ENCODE peak calls at places on chromosome 3, in seven cellular contexts. One of them, this sample, is unnamed.

GRCh38 chr3:25259871-25260270 is 168.2 kb upstream of the RARB start:
- DNase-seq in foreskin fibroblast: no peak
- DNase-seq in cardiac muscle cell: no peak
- DNase-seq in lower leg skin: no peak
- DNase-seq in left ventricle myocardium inferior: no peak
- DNase-seq in choroid plexus epithelial cell: peak; percentile 60
- DNase-seq in astrocyte of the spinal cord: peak; percentile 88
- DNase-seq in this sample: peak; percentile 2

GRCh38 chr3:71022552-71023335 is 560.8 kb downstream of the FOXP1 start:
- DNase-seq in astrocyte of the spinal cord: peak; percentile 19
- DNase-seq in left ventricle myocardium inferior: no peak
- DNase-seq in choroid plexus epithelial cell: peak; percentile 52
- DNase-seq in lower leg skin: no peak
- DNase-seq in cardiac muscle cell: peak; percentile 37
- DNase-seq in foreskin fibroblast: no peak
- DNase-seq in this sample: peak; percentile 53

GRCh38 chr3:2097641-2098191 is 950 bp upstream of the CNTN4 start:
- DNase-seq in foreskin fibroblast: no peak
- DNase-seq in left ventricle myocardium inferior: no peak
- DNase-seq in cardiac muscle cell: peak; percentile 9
- DNase-seq in choroid plexus epithelial cell: peak; percentile 10
- DNase-seq in astrocyte of the spinal cord: no peak
- DNase-seq in lower leg skin: no peak
- DNase-seq in this sample: no peak

GRCh38 chr3:32412887-32413286 is 21.2 kb downstream of the CMTM7 start:
- DNase-seq in astrocyte of the spinal cord: no peak
- DNase-seq in cardiac muscle cell: no peak
- DNase-seq in foreskin fibroblast: no peak
- DNase-seq in lower leg skin: no peak
- DNase-seq in choroid plexus epithelial cell: no peak
- DNase-seq in left ventricle myocardium inferior: no peak
- DNase-seq in this sample: no peak

GRCh38 chr3:17133637-17134545 is 249.1 kb downstream of the PLCL2 start:
- DNase-seq in astrocyte of the spinal cord: no peak
- DNase-seq in choroid plexus epithelial cell: no peak
- DNase-seq in left ventricle myocardium inferior: no peak
- DNase-seq in foreskin fibroblast: no peak
- DNase-seq in cardiac muscle cell: no peak
- DNase-seq in lower leg skin: no peak
- DNase-seq in this sample: no peak

GRCh38 chr3:72738752-72739520 is 109.3 kb downstream of the SHQ1 start:
- DNase-seq in cardiac muscle cell: peak; percentile 70
- DNase-seq in lower leg skin: no peak
- DNase-seq in left ventricle myocardium inferior: peak; percentile 26
- DNase-seq in foreskin fibroblast: peak; percentile 6
- DNase-seq in astrocyte of the spinal cord: no peak
- DNase-seq in choroid plexus epithelial cell: peak; percentile 11
- DNase-seq in this sample: peak; percentile 18

GRCh38 chr3:194404365-194405140 is 5.5 kb upstream of the GP5 start:
- DNase-seq in lower leg skin: no peak
- DNase-seq in cardiac muscle cell: peak; percentile 63
- DNase-seq in choroid plexus epithelial cell: peak; percentile 81
- DNase-seq in astrocyte of the spinal cord: peak; percentile 54
- DNase-seq in left ventricle myocardium inferior: no peak
- DNase-seq in foreskin fibroblast: peak; percentile 42
- DNase-seq in this sample: peak; percentile 71

GRCh38 chr3:144107923-144108322 is 136.3 kb downstream of the DIPK2A start:
- DNase-seq in lower leg skin: no peak
- DNase-seq in cardiac muscle cell: no peak
- DNase-seq in foreskin fibroblast: no peak
- DNase-seq in astrocyte of the spinal cord: no peak
- DNase-seq in choroid plexus epithelial cell: no peak
- DNase-seq in left ventricle myocardium inferior: no peak
- DNase-seq in this sample: no peak

GRCh38 chr3:65128346-65128745 is 440.5 kb upstream of the ADAMTS9 start:
- DNase-seq in lower leg skin: no peak
- DNase-seq in astrocyte of the spinal cord: no peak
- DNase-seq in foreskin fibroblast: no peak
- DNase-seq in left ventricle myocardium inferior: no peak
- DNase-seq in cardiac muscle cell: no peak
- DNase-seq in choroid plexus epithelial cell: peak; percentile 19
- DNase-seq in this sample: no peak

GRCh38 chr3:112958749-112959560 is 15.9 kb downstream of the CD200R1 start:
- DNase-seq in astrocyte of the spinal cord: no peak
- DNase-seq in cardiac muscle cell: no peak
- DNase-seq in choroid plexus epithelial cell: no peak
- DNase-seq in left ventricle myocardium inferior: no peak
- DNase-seq in lower leg skin: no peak
- DNase-seq in foreskin fibroblast: no peak
- DNase-seq in this sample: no peak

GRCh38 chr3:140292684-140293083 is 357.7 kb downstream of the CLSTN2 start:
- DNase-seq in astrocyte of the spinal cord: peak; percentile 85
- DNase-seq in choroid plexus epithelial cell: peak; percentile 13
- DNase-seq in foreskin fibroblast: peak; percentile 62
- DNase-seq in left ventricle myocardium inferior: peak; percentile 58
- DNase-seq in lower leg skin: no peak
- DNase-seq in cardiac muscle cell: no peak
- DNase-seq in this sample: peak; percentile 83

GRCh38 chr3:12175844-12176453 is 17.2 kb upstream of the TIMP4 start:
- DNase-seq in lower leg skin: peak; percentile 55
- DNase-seq in choroid plexus epithelial cell: peak; percentile 78
- DNase-seq in left ventricle myocardium inferior: peak; percentile 65
- DNase-seq in astrocyte of the spinal cord: peak; percentile 60
- DNase-seq in cardiac muscle cell: peak; percentile 78
- DNase-seq in foreskin fibroblast: no peak
- DNase-seq in this sample: peak; percentile 79

GRCh38 chr3:122563717-122564025 is 429 bp downstream of the PARP9 start:
- DNase-seq in choroid plexus epithelial cell: no peak
- DNase-seq in lower leg skin: no peak
- DNase-seq in foreskin fibroblast: no peak
- DNase-seq in left ventricle myocardium inferior: no peak
- DNase-seq in astrocyte of the spinal cord: no peak
- DNase-seq in cardiac muscle cell: no peak
- DNase-seq in this sample: peak; percentile 24

GRCh38 chr3:157077565-157077991 is 82.4 kb downstream of the CCNL1 start:
- DNase-seq in cardiac muscle cell: no peak
- DNase-seq in foreskin fibroblast: peak; percentile 77
- DNase-seq in left ventricle myocardium inferior: no peak
- DNase-seq in choroid plexus epithelial cell: no peak
- DNase-seq in astrocyte of the spinal cord: no peak
- DNase-seq in lower leg skin: no peak
- DNase-seq in this sample: no peak

GRCh38 chr3:12946661-12947316 is 105.4 kb upstream of the RPL32 start:
- DNase-seq in choroid plexus epithelial cell: no peak
- DNase-seq in left ventricle myocardium inferior: no peak
- DNase-seq in lower leg skin: no peak
- DNase-seq in foreskin fibroblast: no peak
- DNase-seq in cardiac muscle cell: no peak
- DNase-seq in astrocyte of the spinal cord: peak; percentile 17
- DNase-seq in this sample: no peak

GRCh38 chr3:31178467-31178866 is 284.0 kb upstream of the GADL1 start:
- DNase-seq in foreskin fibroblast: no peak
- DNase-seq in cardiac muscle cell: no peak
- DNase-seq in left ventricle myocardium inferior: no peak
- DNase-seq in choroid plexus epithelial cell: no peak
- DNase-seq in astrocyte of the spinal cord: no peak
- DNase-seq in lower leg skin: no peak
- DNase-seq in this sample: no peak

GRCh38 chr3:31174055-31174454 is 279.6 kb upstream of the GADL1 start:
- DNase-seq in cardiac muscle cell: no peak
- DNase-seq in lower leg skin: no peak
- DNase-seq in left ventricle myocardium inferior: no peak
- DNase-seq in foreskin fibroblast: no peak
- DNase-seq in astrocyte of the spinal cord: no peak
- DNase-seq in choroid plexus epithelial cell: no peak
- DNase-seq in this sample: no peak

GRCh38 chr3:31173118-31173718 is 278.8 kb upstream of the GADL1 start:
- DNase-seq in cardiac muscle cell: no peak
- DNase-seq in left ventricle myocardium inferior: no peak
- DNase-seq in lower leg skin: no peak
- DNase-seq in astrocyte of the spinal cord: no peak
- DNase-seq in choroid plexus epithelial cell: no peak
- DNase-seq in foreskin fibroblast: no peak
- DNase-seq in this sample: no peak

GRCh38 chr3:31172336-31172735 is 277.9 kb upstream of the GADL1 start:
- DNase-seq in cardiac muscle cell: no peak
- DNase-seq in choroid plexus epithelial cell: no peak
- DNase-seq in lower leg skin: no peak
- DNase-seq in foreskin fibroblast: no peak
- DNase-seq in left ventricle myocardium inferior: no peak
- DNase-seq in astrocyte of the spinal cord: no peak
- DNase-seq in this sample: peak; percentile 38

DNA sequence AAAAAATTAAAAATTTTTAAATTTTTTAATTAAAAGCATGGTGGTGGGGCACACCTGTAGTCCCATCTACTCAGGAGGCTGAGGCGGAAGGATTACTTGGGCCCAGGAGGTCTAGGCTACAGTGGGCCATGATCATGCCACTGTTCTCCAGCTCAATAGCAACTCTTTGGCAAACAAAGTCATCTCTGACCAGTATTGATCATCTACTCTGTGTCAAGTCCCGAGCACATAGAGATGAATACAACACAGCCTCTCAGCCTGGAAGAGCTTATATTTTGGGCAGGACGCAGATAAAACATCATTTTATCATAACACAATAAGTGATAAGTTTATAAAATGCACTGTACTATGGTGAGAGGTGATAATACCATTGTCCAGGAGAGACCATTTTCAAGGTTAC is 281.6 kb upstream of the GADL1 start:
- DNase-seq in lower leg skin: no peak
- DNase-seq in astrocyte of the spinal cord: no peak
- DNase-seq in foreskin fibroblast: no peak
- DNase-seq in choroid plexus epithelial cell: no peak
- DNase-seq in left ventricle myocardium inferior: no peak
- DNase-seq in cardiac muscle cell: no peak
- DNase-seq in this sample: no peak
- H3K4me3 ChIP-seq in lower leg skin: no peak overlapping the region
- H3K4me3 ChIP-seq in astrocyte of the spinal cord: no peak overlapping the region
- H3K4me3 ChIP-seq in foreskin fibroblast: no peak overlapping the region
- H3K4me3 ChIP-seq in choroid plexus epithelial cell: no peak overlapping the region
- H3K4me3 ChIP-seq in left ventricle myocardium inferior: no peak overlapping the region
- H3K4me3 ChIP-seq in cardiac muscle cell: no peak overlapping the region
- H3K4me3 ChIP-seq in this sample: no peak overlapping the region

GRCh38 chr3:187740446-187741399 is 4.5 kb downstream of the BCL6 start:
- DNase-seq in cardiac muscle cell: peak; percentile 79
- DNase-seq in left ventricle myocardium inferior: peak; percentile 79
- DNase-seq in astrocyte of the spinal cord: peak; percentile 78
- DNase-seq in foreskin fibroblast: peak; percentile 77
- DNase-seq in choroid plexus epithelial cell: peak; percentile 87
- DNase-seq in lower leg skin: no peak
- DNase-seq in this sample: peak; percentile 84

GRCh38 chr3:187738400-187739124 is 6.7 kb downstream of the BCL6 start:
- DNase-seq in astrocyte of the spinal cord: peak; percentile 92
- DNase-seq in choroid plexus epithelial cell: peak; percentile 96
- DNase-seq in left ventricle myocardium inferior: peak; percentile 88
- DNase-seq in lower leg skin: peak; percentile 92
- DNase-seq in cardiac muscle cell: peak; percentile 94
- DNase-seq in foreskin fibroblast: peak; percentile 91
- DNase-seq in this sample: peak; percentile 96

GRCh38 chr3:187739561-187740445 is 5.5 kb downstream of the BCL6 start:
- DNase-seq in lower leg skin: peak; percentile 88
- DNase-seq in cardiac muscle cell: peak; percentile 79
- DNase-seq in left ventricle myocardium inferior: peak; percentile 80
- DNase-seq in astrocyte of the spinal cord: peak; percentile 97
- DNase-seq in foreskin fibroblast: peak; percentile 86
- DNase-seq in choroid plexus epithelial cell: peak; percentile 96
- DNase-seq in this sample: peak; percentile 92

GRCh38 chr3:187738089-187738399 is 7.2 kb downstream of the BCL6 start:
- DNase-seq in choroid plexus epithelial cell: no peak
- DNase-seq in astrocyte of the spinal cord: no peak
- DNase-seq in lower leg skin: no peak
- DNase-seq in left ventricle myocardium inferior: no peak
- DNase-seq in foreskin fibroblast: no peak
- DNase-seq in cardiac muscle cell: no peak
- DNase-seq in this sample: no peak

GRCh38 chr3:187739125-187739560 is 6.1 kb downstream of the BCL6 start:
- DNase-seq in astrocyte of the spinal cord: no peak
- DNase-seq in cardiac muscle cell: no peak
- DNase-seq in foreskin fibroblast: no peak
- DNase-seq in left ventricle myocardium inferior: peak; percentile 53
- DNase-seq in lower leg skin: no peak
- DNase-seq in choroid plexus epithelial cell: no peak
- DNase-seq in this sample: no peak
- TF ChIP-seq CTCF in astrocyte of the spinal cord: no peak
- TF ChIP-seq CTCF in cardiac muscle cell: no peak
- TF ChIP-seq CTCF in foreskin fibroblast: no peak
- TF ChIP-seq CTCF in left ventricle myocardium inferior: no peak
- TF ChIP-seq CTCF in lower leg skin: no peak
- TF ChIP-seq CTCF in choroid plexus epithelial cell: no peak
- TF ChIP-seq CTCF in this sample: no peak

DNA sequence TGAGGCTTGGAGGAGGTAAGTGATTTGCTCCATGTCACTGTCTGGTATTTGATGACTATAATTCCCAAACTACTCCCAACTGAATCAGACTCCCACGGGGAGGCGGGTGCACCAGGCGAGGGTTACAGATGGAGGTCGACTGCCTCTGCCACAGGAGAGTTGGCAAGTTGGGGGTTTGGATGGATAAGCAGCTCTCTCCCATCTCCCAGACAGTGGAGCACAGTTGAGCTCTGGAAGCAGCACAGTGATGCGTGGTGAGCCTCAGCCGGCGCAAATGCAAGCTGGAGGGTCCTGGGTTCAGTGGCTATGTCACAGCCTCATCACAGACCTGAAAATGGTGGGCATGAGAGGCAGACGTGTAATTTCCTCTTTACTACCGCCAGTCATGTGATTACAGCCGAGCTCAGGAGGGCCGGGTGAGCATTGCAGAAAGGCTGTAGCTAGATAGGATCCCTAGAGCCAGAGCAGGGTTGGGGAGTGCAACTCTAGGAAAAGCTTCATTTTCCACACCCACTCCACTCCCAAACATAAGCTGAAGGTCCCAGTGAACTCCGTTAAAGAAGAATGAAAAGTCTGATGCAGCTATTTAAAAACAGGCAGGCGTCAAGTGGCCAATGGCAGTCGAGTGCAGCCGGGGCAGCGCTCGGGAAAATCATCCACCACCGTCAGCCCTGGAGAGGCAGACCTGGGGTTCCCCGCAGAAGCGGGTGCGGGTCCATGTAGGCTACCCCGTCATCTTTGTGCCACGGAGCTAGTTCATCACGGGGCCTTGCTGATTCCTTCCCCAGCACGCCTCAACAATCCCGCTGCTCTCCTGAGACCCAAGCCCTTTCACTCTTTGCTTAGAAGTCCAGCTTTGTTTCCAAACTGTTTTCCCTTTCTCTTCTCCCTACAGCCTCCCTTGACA is 33.3 kb upstream of the VPS8 start:
- DNase-seq in foreskin fibroblast: no peak
- DNase-seq in left ventricle myocardium inferior: no peak
- DNase-seq in cardiac muscle cell: no peak
- DNase-seq in astrocyte of the spinal cord: no peak
- DNase-seq in choroid plexus epithelial cell: no peak
- DNase-seq in lower leg skin: no peak
- DNase-seq in this sample: no peak
- H3K4me3 ChIP-seq in foreskin fibroblast: no peak overlapping the region
- H3K4me3 ChIP-seq in left ventricle myocardium inferior: no peak overlapping the region
- H3K4me3 ChIP-seq in cardiac muscle cell: no peak overlapping the region
- H3K4me3 ChIP-seq in astrocyte of the spinal cord: no peak overlapping the region
- H3K4me3 ChIP-seq in choroid plexus epithelial cell: no peak overlapping the region
- H3K4me3 ChIP-seq in lower leg skin: no peak overlapping the region
- H3K4me3 ChIP-seq in this sample: no peak overlapping the region

DNA sequence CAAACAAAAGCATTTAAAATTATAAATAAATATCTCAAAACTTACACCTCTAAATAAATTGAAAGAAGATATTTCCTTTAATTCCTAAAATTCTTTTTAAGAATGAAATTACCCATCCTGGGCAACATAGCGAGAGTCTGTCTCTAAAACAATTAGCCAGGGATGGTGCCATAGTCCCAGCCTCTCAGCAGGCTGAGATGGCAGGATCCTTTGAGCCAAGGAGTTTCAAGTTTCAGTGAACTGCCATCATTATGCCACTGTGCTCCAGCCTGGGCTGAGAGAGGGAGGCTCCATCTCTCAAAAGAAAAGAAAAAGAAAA is 25.4 kb downstream of the AADAC start:
- DNase-seq in cardiac muscle cell: no peak
- DNase-seq in choroid plexus epithelial cell: no peak
- DNase-seq in lower leg skin: no peak
- DNase-seq in foreskin fibroblast: no peak
- DNase-seq in left ventricle myocardium inferior: no peak
- DNase-seq in astrocyte of the spinal cord: no peak
- DNase-seq in this sample: no peak
- TF ChIP-seq CTCF in cardiac muscle cell: no peak
- TF ChIP-seq CTCF in choroid plexus epithelial cell: no peak
- TF ChIP-seq CTCF in lower leg skin: no peak
- TF ChIP-seq CTCF in foreskin fibroblast: no peak
- TF ChIP-seq CTCF in left ventricle myocardium inferior: no peak
- TF ChIP-seq CTCF in astrocyte of the spinal cord: no peak
- TF ChIP-seq CTCF in this sample: no peak